ENCODE peak calls at places on chromosome 22, in four cellular contexts. S is HepG2, C is GM12878, G is K562. N is an unnamed sample.

GRCh38 chr22:23067023-23067650 is 3.2 kb upstream of the GNAZ start:
- DNase-seq in G (no peak), S (no peak), C (no peak), N (no peak)

GRCh38 chr22:29820941-29821789 is 16.9 kb downstream of the ASCC2 start:
- DNase-seq in G (peak; percentile 69), S (peak; percentile 86), C (peak; percentile 82), N (peak; percentile 53)

GRCh38 chr22:19466126-19466716 is 12.8 kb downstream of the UFD1 start:
- DNase-seq in C (no peak), G (no peak), S (no peak), N (no peak)

GRCh38 chr22:30210235-30210831 is 36.2 kb downstream of the LIF start:
- DNase-seq in S (peak; percentile 89), G (no peak), C (no peak), N (no peak)

GRCh38 chr22:22944268-22944985 is 56.8 kb downstream of the IGLL5 start:
- DNase-seq in S (no peak), G (no peak), C (no peak), N (no peak)

GRCh38 chr22:27115816-27116256 is 458.4 kb downstream of the MIAT start:
- DNase-seq in S (peak; percentile 77), C (no peak), G (no peak), N (no peak)

GRCh38 chr22:29312218-29313125 is 3.0 kb downstream of the RASL10A start:
- DNase-seq in S (no peak), G (no peak), C (no peak), N (peak; percentile 19)

GRCh38 chr22:19855504-19856409 is 1.1 kb upstream of the GNB1L start:
- DNase-seq in G (peak; percentile 94), C (peak; percentile 35), S (peak; percentile 95), N (no peak)

GRCh38 chr22:20956258-20957117 is 10.6 kb upstream of the AIFM3 start:
- DNase-seq in C (no peak), S (peak; percentile 53), G (no peak), N (no peak)

GRCh38 chr22:35445933-35446332 is 46.0 kb downstream of the MCM5 start:
- DNase-seq in C (no peak), G (no peak), S (no peak), N (no peak)

GRCh38 chr22:30015229-30015797 is 65.0 kb upstream of the HORMAD2 start:
- DNase-seq in S (no peak), G (no peak), C (no peak), N (no peak)

GRCh38 chr22:25174888-25175411 is 24.7 kb upstream of the CRYBB3 start:
- DNase-seq in S (no peak), C (no peak), G (no peak), N (no peak)

GRCh38 chr22:25169278-25170031 is 30.2 kb upstream of the CRYBB3 start:
- DNase-seq in C (no peak), G (no peak), S (peak; percentile 82), N (no peak)

GRCh38 chr22:25170426-25170980 is 29.2 kb upstream of the CRYBB3 start:
- DNase-seq in C (no peak), S (no peak), G (no peak), N (no peak)

GRCh38 chr22:25174156-25174887 is 25.3 kb upstream of the CRYBB3 start:
- DNase-seq in G (no peak), C (no peak), S (no peak), N (no peak)

DNA sequence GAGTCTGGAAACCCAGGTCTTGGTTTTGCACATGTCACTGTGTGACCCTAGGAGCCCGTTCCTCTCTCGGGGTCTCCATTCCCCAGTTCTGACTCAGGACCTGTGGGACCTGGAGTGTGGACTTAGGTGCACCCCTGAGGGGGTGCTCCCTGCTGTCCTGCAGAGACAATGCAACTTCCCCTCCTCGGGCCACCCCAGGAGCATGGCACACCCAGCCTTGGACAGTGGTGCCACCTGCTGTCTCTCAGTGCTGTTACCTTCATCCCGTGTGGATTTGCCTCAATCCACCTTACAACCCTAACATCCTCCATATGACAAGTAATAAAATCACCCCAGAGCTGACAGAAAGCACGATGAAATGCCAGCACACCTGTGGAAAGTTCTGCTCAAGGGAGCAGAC is 27.5 kb upstream of the CRYBB3 start:
- DNase-seq in C (no peak), G (no peak), S (peak; percentile 21), N (no peak)
- TF ChIP-seq TAF1 in C (no peak), G (no peak), S (no peak), N (no peak)

GRCh38 chr22:39501644-39502108 is 414 bp upstream of the MIEF1 start:
- DNase-seq in C (no peak), S (no peak), G (no peak), N (no peak)
- TF ChIP-seq POLR2A in C (no peak), S (no peak), G (no peak), N (no peak)

GRCh38 chr22:49291781-49292180 is 535.9 kb downstream of the BRD1 start:
- DNase-seq in G (no peak), C (no peak), S (no peak), N (no peak)
- TF ChIP-seq POLR2AphosphoS5 in G (no peak), C (no peak), S (no peak), N (no peak)

DNA sequence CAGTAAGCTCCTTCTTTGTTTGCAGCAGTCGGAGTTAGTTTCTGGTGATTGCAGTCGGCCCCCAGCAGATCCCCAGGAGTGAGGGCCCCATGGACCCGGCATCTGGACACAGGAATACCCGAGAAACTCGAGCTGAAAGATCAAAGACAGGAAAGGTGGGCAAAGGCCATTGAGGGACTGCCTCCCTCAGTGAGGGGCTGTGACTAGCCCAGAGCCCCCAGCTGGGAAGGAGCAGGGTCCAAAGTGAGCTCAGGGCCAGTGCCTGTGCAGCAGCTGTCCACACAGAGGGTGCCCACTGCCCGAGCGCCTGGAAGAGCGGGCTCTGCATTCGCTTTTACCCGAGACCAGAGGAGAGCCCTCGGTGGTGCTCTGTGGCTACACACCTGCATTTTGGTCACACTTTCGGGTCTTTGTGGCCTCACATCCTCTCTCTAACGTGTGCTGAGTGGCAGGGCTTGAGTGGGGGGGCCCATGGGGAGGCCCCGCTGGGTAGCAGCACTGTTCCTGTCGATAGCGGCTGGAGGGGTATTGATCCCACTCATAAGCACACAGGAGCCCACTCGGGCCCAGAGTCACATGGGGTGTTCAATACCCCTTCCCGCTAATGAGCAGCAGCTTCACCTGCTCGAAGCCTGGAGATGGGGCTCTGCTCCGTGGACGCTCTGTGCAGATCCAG is 532.9 kb downstream of the TBC1D22A start:
- DNase-seq in S (no peak), C (no peak), G (no peak), N (no peak)
- TF ChIP-seq TAF1 in S (no peak), C (no peak), G (no peak), N (no peak)

GRCh38 chr22:31561238-31561887 is 65.0 kb downstream of the SFI1 start:
- DNase-seq in G (peak; percentile 72), C (no peak), S (peak; percentile 81), N (peak; percentile 40)
- TF ChIP-seq POLR2A in G (no peak), C (peak; percentile 22), S (no peak), N (no peak)

GRCh38 chr22:41998361-41999261 is at the start of gene WBP2NL:
- DNase-seq in C (peak; percentile 58), S (no peak), G (peak; percentile 78), N (peak; percentile 91)
- TF ChIP-seq POLR2AphosphoS5 in C (peak; percentile 76), S (no peak), G (no peak), N (peak; percentile 83)

GRCh38 chr22:37292641-37293040 is 10.3 kb downstream of the CYTH4 start:
- DNase-seq in C (no peak), S (no peak), G (no peak), N (no peak)

GRCh38 chr22:37293172-37293571 is 10.9 kb downstream of the CYTH4 start:
- DNase-seq in S (no peak), C (no peak), G (no peak), N (no peak)

GRCh38 chr22:37289156-37289735 is 6.9 kb downstream of the CYTH4 start:
- DNase-seq in G (no peak), S (no peak), C (no peak), N (no peak)

GRCh38 chr22:37290737-37291136 is 8.4 kb downstream of the CYTH4 start:
- DNase-seq in S (no peak), C (no peak), G (no peak), N (no peak)

DNA sequence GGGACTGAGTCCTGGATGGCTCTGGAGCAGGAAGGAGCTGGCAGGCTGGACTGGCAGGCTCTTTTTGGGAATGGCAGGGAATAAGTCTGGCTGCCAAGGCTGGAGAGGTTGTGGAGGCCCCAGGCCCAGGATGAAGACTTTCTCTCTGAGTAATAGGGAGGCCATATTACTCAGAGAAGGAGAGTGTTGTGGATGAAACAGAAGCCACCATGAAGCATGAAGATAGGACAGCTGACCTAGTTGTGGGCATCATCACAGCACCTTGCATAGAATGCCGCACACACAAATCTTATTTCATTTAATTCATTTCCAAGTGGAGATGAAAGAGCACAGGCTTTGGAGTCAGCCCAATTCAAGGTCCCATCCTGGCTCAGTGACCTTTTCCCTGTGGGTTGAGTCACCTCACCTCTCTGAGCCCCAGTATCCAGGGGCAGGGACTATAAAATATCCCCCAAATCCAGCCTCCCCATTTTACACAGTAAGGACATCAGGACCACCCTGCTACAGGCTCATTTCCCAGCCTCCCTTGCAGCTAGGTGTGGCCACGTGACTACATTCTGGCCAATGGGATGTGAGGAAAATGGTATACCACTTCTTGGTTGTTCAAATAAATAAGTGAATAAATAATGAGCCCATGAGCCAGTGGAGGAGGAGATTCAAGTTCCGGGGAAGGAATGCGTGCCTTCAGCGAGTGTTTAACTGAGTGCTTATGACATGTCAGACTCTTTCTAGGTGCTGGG is 9.4 kb downstream of the CYTH4 start:
- DNase-seq in C (no peak), G (no peak), S (no peak), N (no peak)
- TF ChIP-seq TAF1 in C (no peak), G (no peak), S (no peak), N (no peak)

DNA sequence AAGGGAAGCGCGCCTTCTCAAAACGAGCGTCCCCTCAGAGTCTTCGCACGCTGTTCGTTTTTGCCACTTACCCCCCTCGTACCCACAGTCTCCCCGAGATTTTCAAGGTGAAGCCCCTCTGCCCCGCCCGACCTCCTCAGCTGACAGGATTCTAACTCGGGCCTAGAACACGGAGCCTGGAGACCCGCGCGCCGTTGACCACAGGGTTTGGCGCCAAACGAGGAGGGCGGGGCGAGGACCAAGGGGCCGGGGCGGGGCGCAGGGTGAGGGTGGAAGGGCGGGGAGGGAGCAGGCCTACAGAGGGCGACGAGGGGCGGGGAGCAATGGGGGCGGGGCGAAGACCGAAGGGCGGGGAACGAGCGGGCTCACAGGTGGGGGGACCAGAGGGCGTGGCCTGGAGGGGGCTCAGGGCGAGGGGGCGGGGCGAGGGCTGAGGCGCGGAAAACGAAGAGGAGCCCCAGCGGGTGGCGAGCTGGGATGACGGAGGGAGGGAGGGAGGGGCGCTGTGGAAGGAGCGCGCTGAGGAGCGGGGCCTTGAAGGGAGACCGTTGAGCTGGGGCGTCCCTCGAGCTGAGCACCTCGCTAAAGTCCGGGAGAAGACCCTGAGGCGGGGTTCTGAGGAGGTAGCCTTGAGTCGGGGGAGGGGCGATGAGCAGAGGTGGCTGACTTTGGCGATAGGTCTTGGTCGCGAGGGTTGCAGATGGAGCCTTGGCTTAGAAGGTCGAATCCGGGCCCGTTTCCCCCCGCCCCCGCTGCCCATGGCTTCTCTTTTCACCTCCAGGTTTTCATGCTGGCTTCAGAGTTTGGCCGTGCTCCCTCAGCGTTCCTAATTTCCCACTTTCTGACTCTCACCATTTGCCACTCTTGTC is at the start of gene DMC1:
- DNase-seq in G (peak; percentile 99), C (peak; percentile 73), S (peak; percentile 69), N (peak; percentile 93)
- TF ChIP-seq POLR2A in G (peak; percentile 81), C (peak; percentile 77), S (peak; percentile 57), N (peak; percentile 25)

N was measured in GM12892.